ENCODE peak calls at places on chromosomes 2 and 18, in six cellular contexts. One of them, this sample, is unnamed.

GRCh38 chr18:48073231-48073930 is 142.9 kb upstream of the SMAD2 start:
- DNase-seq in IMR-90: no peak
- DNase-seq in H9: no peak
- DNase-seq in trophoblast cell: no peak
- DNase-seq in H1: no peak
- DNase-seq in mesenchymal stem cell: no peak
- DNase-seq in this sample: no peak

GRCh38 chr2:53268086-53268485 is 499.5 kb upstream of the CHAC2 start:
- DNase-seq in trophoblast cell: no peak
- DNase-seq in IMR-90: no peak
- DNase-seq in H9: no peak
- DNase-seq in H1: no peak
- DNase-seq in mesenchymal stem cell: no peak
- DNase-seq in this sample: no peak

GRCh38 chr2:216015722-216016464 is 2.5 kb upstream of the MREG start:
- DNase-seq in mesenchymal stem cell: no peak
- DNase-seq in H1: no peak
- DNase-seq in H9: no peak
- DNase-seq in trophoblast cell: no peak
- DNase-seq in IMR-90: no peak
- DNase-seq in this sample: no peak

GRCh38 chr2:18119883-18120282 is 241.4 kb downstream of the KCNS3 start:
- DNase-seq in IMR-90: peak; percentile 65
- DNase-seq in mesenchymal stem cell: peak; percentile 70
- DNase-seq in trophoblast cell: no peak
- DNase-seq in H9: no peak
- DNase-seq in H1: no peak
- DNase-seq in this sample: no peak

GRCh38 chr2:172281648-172282576 is 145.5 kb upstream of the ITGA6 start:
- DNase-seq in H9: no peak
- DNase-seq in IMR-90: peak; percentile 92
- DNase-seq in trophoblast cell: no peak
- DNase-seq in H1: no peak
- DNase-seq in mesenchymal stem cell: peak; percentile 93
- DNase-seq in this sample: no peak

GRCh38 chr2:80380767-80381166 is 76.2 kb upstream of the LRRTM1 start:
- DNase-seq in IMR-90: no peak
- DNase-seq in mesenchymal stem cell: no peak
- DNase-seq in trophoblast cell: no peak
- DNase-seq in H1: no peak
- DNase-seq in H9: no peak
- DNase-seq in this sample: no peak

GRCh38 chr18:8279931-8280330 is 329.3 kb upstream of the RAB12 start:
- DNase-seq in H9: no peak
- DNase-seq in IMR-90: no peak
- DNase-seq in trophoblast cell: no peak
- DNase-seq in mesenchymal stem cell: no peak
- DNase-seq in H1: no peak
- DNase-seq in this sample: no peak

GRCh38 chr2:28420717-28421116 is 28.1 kb downstream of the FOSL2 start:
- DNase-seq in IMR-90: no peak
- DNase-seq in H1: no peak
- DNase-seq in mesenchymal stem cell: no peak
- DNase-seq in H9: no peak
- DNase-seq in trophoblast cell: no peak
- DNase-seq in this sample: no peak

GRCh38 chr18:37390687-37391086 is 174.9 kb downstream of the CELF4 start:
- DNase-seq in IMR-90: no peak
- DNase-seq in mesenchymal stem cell: no peak
- DNase-seq in trophoblast cell: no peak
- DNase-seq in H1: no peak
- DNase-seq in H9: no peak
- DNase-seq in this sample: no peak

GRCh38 chr2:96891591-96892333 is 21.9 kb upstream of the SEMA4C start:
- DNase-seq in H1: no peak
- DNase-seq in mesenchymal stem cell: peak; percentile 62
- DNase-seq in trophoblast cell: no peak
- DNase-seq in H9: no peak
- DNase-seq in IMR-90: peak; percentile 58
- DNase-seq in this sample: no peak

GRCh38 chr2:190468814-190469569 is 60.8 kb downstream of the MFSD6 start:
- DNase-seq in trophoblast cell: no peak
- DNase-seq in H9: no peak
- DNase-seq in mesenchymal stem cell: peak; percentile 89
- DNase-seq in IMR-90: peak; percentile 99
- DNase-seq in H1: no peak
- DNase-seq in this sample: no peak

GRCh38 chr2:94996401-94997100 is 29.0 kb upstream of the MAL start:
- DNase-seq in trophoblast cell: no peak
- DNase-seq in H9: peak; percentile 8
- DNase-seq in mesenchymal stem cell: no peak
- DNase-seq in IMR-90: no peak
- DNase-seq in H1: no peak
- DNase-seq in this sample: no peak

GRCh38 chr2:147275943-147276342 is 568.9 kb upstream of the ACVR2A start:
- DNase-seq in H1: peak; percentile 53
- DNase-seq in trophoblast cell: no peak
- DNase-seq in IMR-90: no peak
- DNase-seq in mesenchymal stem cell: no peak
- DNase-seq in H9: peak; percentile 49
- DNase-seq in this sample: no peak

GRCh38 chr2:133143649-133144048 is 424.6 kb downstream of the NCKAP5 start:
- DNase-seq in H1: no peak
- DNase-seq in H9: no peak
- DNase-seq in trophoblast cell: no peak
- DNase-seq in IMR-90: no peak
- DNase-seq in mesenchymal stem cell: no peak
- DNase-seq in this sample: no peak

GRCh38 chr2:85669549-85669948 is 1.6 kb upstream of the SFTPB start:
- DNase-seq in mesenchymal stem cell: no peak
- DNase-seq in H1: no peak
- DNase-seq in trophoblast cell: no peak
- DNase-seq in H9: no peak
- DNase-seq in IMR-90: no peak
- DNase-seq in this sample: no peak

DNA sequence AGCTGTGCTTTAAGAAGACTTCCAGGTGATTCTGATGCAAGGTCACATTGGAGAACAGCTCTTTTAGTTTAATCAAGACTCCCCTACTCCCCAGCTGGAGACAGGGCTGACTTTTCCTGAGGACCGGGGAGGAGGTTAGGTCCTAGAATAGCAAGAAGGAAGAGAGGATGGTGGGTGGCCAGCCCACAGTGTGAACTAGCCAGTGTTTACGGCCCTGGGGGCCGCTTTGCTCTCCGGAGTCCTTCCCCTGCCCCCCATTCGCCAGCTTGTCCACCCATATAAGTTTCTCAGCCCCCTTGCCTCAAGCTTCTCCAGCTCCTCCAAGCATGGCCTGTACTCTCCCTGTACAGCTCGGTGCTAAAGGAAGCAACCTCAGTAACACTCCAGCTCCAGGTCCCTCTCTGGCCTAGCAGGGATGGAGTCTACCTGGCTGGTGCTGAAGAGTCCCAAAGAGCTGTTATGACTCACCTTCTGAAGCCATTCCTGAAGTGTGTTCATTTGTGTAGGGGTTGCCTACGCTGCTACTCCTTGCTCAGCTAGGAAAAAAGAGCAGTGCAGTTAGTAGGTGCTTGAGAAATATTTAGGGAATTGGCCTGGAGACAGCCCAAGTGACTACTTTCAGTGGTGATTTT is 7.9 kb downstream of the INPP4A start:
- DNase-seq in mesenchymal stem cell: no peak
- DNase-seq in trophoblast cell: no peak
- DNase-seq in H9: no peak
- DNase-seq in IMR-90: no peak
- DNase-seq in H1: peak; percentile 40
- DNase-seq in this sample: no peak
- H3K4me1 ChIP-seq in mesenchymal stem cell: peaks cover 12% of the 10 kb centered on the region
- H3K4me1 ChIP-seq in trophoblast cell: no peaks in the 10 kb centered on the region
- H3K4me1 ChIP-seq in H9: peaks cover 7% of the 10 kb centered on the region
- H3K4me1 ChIP-seq in IMR-90: peaks cover 12% of the 10 kb centered on the region
- H3K4me1 ChIP-seq in H1: peaks cover 35% of the 10 kb centered on the region
- H3K4me1 ChIP-seq in this sample: peaks cover 4% of the 10 kb centered on the region

GRCh38 chr2:185215497-185215896 is 523.1 kb upstream of the FSIP2 start:
- DNase-seq in H1: no peak
- DNase-seq in H9: peak; percentile 36
- DNase-seq in IMR-90: no peak
- DNase-seq in mesenchymal stem cell: no peak
- DNase-seq in trophoblast cell: no peak
- DNase-seq in this sample: no peak
- H2AFZ ChIP-seq in H1: peak overlapping the region; percentile 79
- H2AFZ ChIP-seq in H9: peak overlapping the region; percentile 78
- H2AFZ ChIP-seq in IMR-90: no peak overlapping the region
- H2AFZ ChIP-seq in mesenchymal stem cell: no peak overlapping the region
- H2AFZ ChIP-seq in trophoblast cell: no peak overlapping the region
- H2AFZ ChIP-seq in this sample: no peak overlapping the region

GRCh38 chr18:54776282-54776977 is 51.8 kb upstream of the RAB27B start:
- DNase-seq in IMR-90: peak; percentile 99
- DNase-seq in H1: no peak
- DNase-seq in H9: no peak
- DNase-seq in trophoblast cell: peak; percentile 89
- DNase-seq in mesenchymal stem cell: peak; percentile 99
- DNase-seq in this sample: no peak

GRCh38 chr18:54774971-54775665 is 53.2 kb upstream of the RAB27B start:
- DNase-seq in H9: no peak
- DNase-seq in H1: no peak
- DNase-seq in mesenchymal stem cell: no peak
- DNase-seq in IMR-90: peak; percentile 10
- DNase-seq in trophoblast cell: peak; percentile 24
- DNase-seq in this sample: no peak

GRCh38 chr18:54777118-54777791 is 51.0 kb upstream of the RAB27B start:
- DNase-seq in mesenchymal stem cell: peak; percentile 30
- DNase-seq in trophoblast cell: no peak
- DNase-seq in IMR-90: no peak
- DNase-seq in H1: no peak
- DNase-seq in H9: no peak
- DNase-seq in this sample: no peak

GRCh38 chr18:54774423-54774822 is 53.9 kb upstream of the RAB27B start:
- DNase-seq in H1: no peak
- DNase-seq in H9: no peak
- DNase-seq in IMR-90: peak; percentile 41
- DNase-seq in mesenchymal stem cell: peak; percentile 67
- DNase-seq in trophoblast cell: no peak
- DNase-seq in this sample: no peak

GRCh38 chr18:54775686-54776085 is 52.6 kb upstream of the RAB27B start:
- DNase-seq in mesenchymal stem cell: peak; percentile 88
- DNase-seq in IMR-90: peak; percentile 85
- DNase-seq in H9: no peak
- DNase-seq in H1: no peak
- DNase-seq in trophoblast cell: no peak
- DNase-seq in this sample: no peak
- H2BK5ac ChIP-seq in mesenchymal stem cell: peak overlapping the region; percentile 83
- H2BK5ac ChIP-seq in IMR-90: peak overlapping the region; percentile 92
- H2BK5ac ChIP-seq in H9: no peak overlapping the region
- H2BK5ac ChIP-seq in H1: no peak overlapping the region
- H2BK5ac ChIP-seq in trophoblast cell: no peak overlapping the region
- H2BK5ac ChIP-seq in this sample: no peak overlapping the region

DNA sequence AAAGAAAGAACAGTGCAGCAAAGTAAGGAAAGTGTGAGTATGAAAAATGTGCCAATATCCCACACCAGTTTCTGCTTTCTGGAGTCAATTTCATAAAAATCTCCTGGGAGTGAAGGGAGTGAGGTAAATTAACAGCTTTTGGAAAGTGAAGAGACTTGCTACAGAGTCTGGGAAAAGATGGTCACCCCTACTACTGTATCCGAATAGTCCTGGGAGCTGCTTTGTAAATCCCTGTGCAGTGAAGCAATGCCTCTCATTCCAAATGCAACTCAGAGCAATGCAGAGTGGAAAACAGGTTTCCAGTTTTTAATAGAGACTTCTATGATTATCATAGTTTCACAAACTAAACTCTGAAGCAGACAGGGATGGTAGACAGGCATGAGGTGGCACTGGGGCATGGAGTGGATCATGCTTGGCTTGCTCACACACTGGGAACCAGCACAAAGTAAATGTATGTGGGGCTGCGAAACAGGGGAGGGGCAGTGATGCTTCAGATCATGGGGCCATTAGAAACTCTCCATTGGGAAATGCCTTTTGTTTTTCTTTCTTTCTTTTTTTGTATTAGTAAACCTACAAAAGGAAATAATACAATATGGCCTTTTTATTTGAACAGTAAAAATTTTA is 10.6 kb downstream of the COL5A2 start:
- DNase-seq in H9: no peak
- DNase-seq in mesenchymal stem cell: no peak
- DNase-seq in IMR-90: no peak
- DNase-seq in H1: no peak
- DNase-seq in trophoblast cell: no peak
- DNase-seq in this sample: no peak
- H3K4me1 ChIP-seq in H9: peaks cover 1% of the 10 kb centered on the region
- H3K4me1 ChIP-seq in mesenchymal stem cell: peaks cover 2% of the 10 kb centered on the region
- H3K4me1 ChIP-seq in IMR-90: peaks cover 29% of the 10 kb centered on the region
- H3K4me1 ChIP-seq in H1: peaks cover 2% of the 10 kb centered on the region
- H3K4me1 ChIP-seq in trophoblast cell: no peaks in the 10 kb centered on the region
- H3K4me1 ChIP-seq in this sample: no peaks in the 10 kb centered on the region

This sample was measured in neuronal stem cell.